ENCODE peak calls at places on chromosomes 11 and 22, in ten cellular contexts. S is activated CD8-positive, alpha-beta memory T cell treated with anti-CD3 and anti-CD28 coated beads for 4 hours; J is effector CD4-positive, alpha-beta T cell; D is H9; X is stimulated activated CD8-positive, alpha-beta memory T cell treated with anti-CD3 and anti-CD28 coated beads, Interleukin-2, amount 100 ng/mL, for 48 hours; M is HFFc6; A is sciatic nerve; Z is cardiac muscle cell; T is NCI-H1105 treated with DMSO at 0.1 percent for 48 hours; R is epithelial cell of prostate. I is an unnamed sample.

GRCh38 chr22:44399906-44400762 is 87.4 kb upstream of the SHISAL1 start:
- DNase-seq in D (peak), S (no peak), A (peak), T (no peak), X (no peak), J (no peak), Z (no peak), M (no peak), R (no peak), I (no peak)

GRCh38 chr11:34345012-34345804 is 12.6 kb downstream of the ABTB2 start:
- DNase-seq in D (peak), M (peak), A (peak), T (peak), Z (peak), X (no peak), J (no peak), R (no peak), S (no peak), I (no peak)

GRCh38 chr22:25661067-25661466 is 80.9 kb upstream of the MYO18B start:
- DNase-seq in S (no peak), X (no peak), T (peak), D (no peak), M (no peak), R (no peak), J (no peak), A (no peak), Z (peak), I (no peak)

GRCh38 chr22:44698531-44699421 is 3.2 kb upstream of the PRR5 start:
- DNase-seq in J (no peak), X (no peak), Z (peak), S (no peak), D (peak), A (peak), R (no peak), T (no peak), M (peak), I (no peak)

GRCh38 chr11:67507242-67507890 is 596 bp downstream of the CDK2AP2 start:
- DNase-seq in A (peak), D (peak), R (peak), J (peak), Z (no peak), M (no peak), T (no peak), X (peak), S (no peak), I (no peak)

GRCh38 chr11:64836448-64837072 is 7.9 kb downstream of the CDC42BPG start:
- DNase-seq in R (no peak), A (no peak), J (no peak), M (no peak), X (no peak), D (no peak), Z (no peak), S (no peak), T (no peak), I (no peak)

GRCh38 chr11:57073121-57073520 is 84.4 kb downstream of the OR5AK2 start:
- DNase-seq in J (no peak), A (no peak), Z (peak), T (no peak), S (no peak), X (no peak), R (no peak), M (peak), D (no peak), I (no peak)

GRCh38 chr11:122342089-122342749 is 226.2 kb upstream of the BLID start:
- DNase-seq in S (no peak), J (no peak), T (no peak), X (no peak), A (no peak), R (peak), Z (no peak), M (no peak), D (no peak), I (no peak)

GRCh38 chr11:31881825-31882224 is 70.7 kb upstream of the PAX6 start:
- DNase-seq in A (no peak), X (no peak), J (no peak), T (no peak), M (no peak), Z (no peak), D (no peak), R (no peak), S (no peak), I (no peak)

GRCh38 chr11:45593992-45594391 is 71.4 kb downstream of the CHST1 start:
- DNase-seq in M (no peak), T (no peak), A (no peak), R (no peak), S (no peak), D (no peak), J (no peak), X (no peak), Z (no peak), I (no peak)

GRCh38 chr11:58152776-58153175 is 27.4 kb upstream of the OR9I1 start:
- DNase-seq in M (no peak), S (no peak), D (no peak), J (no peak), X (no peak), T (no peak), A (no peak), R (no peak), Z (no peak), I (no peak)

GRCh38 chr22:17429516-17429915 is 60.3 kb downstream of the CECR2 start:
- DNase-seq in R (no peak), T (no peak), S (no peak), M (no peak), D (no peak), X (no peak), J (no peak), A (no peak), Z (peak), I (no peak)

GRCh38 chr11:123628936-123629683 is 25.3 kb downstream of the SCN3B start:
- DNase-seq in X (no peak), M (peak), T (no peak), Z (peak), D (no peak), S (no peak), A (no peak), R (no peak), J (no peak), I (no peak)

GRCh38 chr11:71428861-71429435 is 19.2 kb downstream of the DHCR7 start:
- DNase-seq in X (no peak), J (no peak), R (no peak), M (no peak), T (no peak), D (no peak), S (no peak), Z (peak), A (no peak), I (no peak)

GRCh38 chr11:71962428-71963038 is 33.7 kb downstream of the RNF121 start:
- DNase-seq in R (no peak), D (no peak), A (no peak), T (no peak), X (no peak), M (peak), J (no peak), Z (peak), S (no peak), I (no peak)

GRCh38 chr11:17734418-17734911 is at the start of gene KCNC1:
- DNase-seq in X (no peak), Z (peak), M (no peak), D (peak), J (no peak), A (peak), S (no peak), R (no peak), T (peak), I (no peak)

GRCh38 chr11:47185305-47186075 is 744 bp downstream of the PACSIN3 start:
- DNase-seq in M (peak), A (peak), T (peak), R (no peak), J (no peak), D (peak), S (no peak), X (no peak), Z (peak), I (no peak)